ENCODE peak calls at places on chromosome 14, in nine cellular contexts. H is LoVo, Y is NCI-H1048, X is D341Med, Q is NCI-H774, W is fibroblast of lung, M is IMR-90, T is non-pigmented ciliary epithelial cell, C is activated gamma-delta T cell. V is an unnamed sample.

GRCh38 chr14:54893151-54893760 is 9.4 kb downstream of the GCH1 start:
- DNase-seq in Q (no peak), Y (peak), W (peak), M (peak), H (peak), T (peak), X (peak), C (no peak), V (no peak)

GRCh38 chr14:42629553-42629952 is 1022.9 kb downstream of the LRFN5 start:
- DNase-seq in X (no peak), T (no peak), W (no peak), M (no peak), H (no peak), Y (no peak), Q (no peak), C (no peak), V (no peak)

GRCh38 chr14:29630566-29631160 is 297.0 kb downstream of the PRKD1 start:
- DNase-seq in C (no peak), W (no peak), Y (no peak), T (no peak), Q (no peak), M (peak), X (no peak), H (no peak), V (no peak)

GRCh38 chr14:100576091-100577085 is 10.8 kb downstream of the BEGAIN start:
- DNase-seq in X (no peak), W (no peak), H (no peak), Y (no peak), Q (no peak), M (no peak), T (no peak), C (no peak), V (peak)

GRCh38 chr14:67668559-67668958 is 5.9 kb downstream of the VTI1B start:
- DNase-seq in H (no peak), M (no peak), T (no peak), X (no peak), Y (peak), Q (no peak), W (no peak), C (no peak), V (no peak)

GRCh38 chr14:88551936-88552565 is 2.8 kb downstream of the PTPN21 start:
- DNase-seq in H (no peak), M (peak), W (peak), X (peak), C (no peak), T (no peak), Y (no peak), Q (no peak), V (peak)

GRCh38 chr14:103401223-103402214 is 16.3 kb downstream of the MARK3 start:
- DNase-seq in M (peak), H (no peak), W (peak), C (no peak), Q (no peak), Y (no peak), X (no peak), T (peak), V (no peak)

GRCh38 chr14:71060795-71061455 is 153.7 kb downstream of the PCNX1 start:
- DNase-seq in Y (no peak), H (no peak), Q (no peak), C (no peak), X (no peak), M (peak), T (no peak), W (peak), V (no peak)

GRCh38 chr14:40393143-40393542 is 960.9 kb upstream of the FBXO33 start:
- DNase-seq in Y (no peak), H (no peak), M (no peak), W (no peak), X (no peak), T (no peak), Q (no peak), C (no peak), V (no peak)

GRCh38 chr14:93369393-93370266 is 22.6 kb downstream of the COX8C start:
- DNase-seq in W (no peak), T (no peak), C (no peak), Q (no peak), H (no peak), Y (no peak), X (no peak), M (no peak), V (no peak)

GRCh38 chr14:99909500-99910064 is 116.4 kb downstream of the EML1 start:
- DNase-seq in M (no peak), Q (no peak), H (no peak), X (no peak), W (peak), C (no peak), Y (no peak), T (no peak), V (no peak)

GRCh38 chr14:101471723-101472517 is 89.4 kb upstream of the DIO3 start:
- DNase-seq in X (no peak), C (no peak), T (no peak), M (no peak), Q (no peak), W (no peak), Y (no peak), H (no peak), V (no peak)

GRCh38 chr14:92929689-92930608 is 7.0 kb downstream of the CHGA start:
- DNase-seq in M (no peak), Y (no peak), T (no peak), C (no peak), H (no peak), X (no peak), W (no peak), Q (no peak), V (no peak)

V was measured in left cardiac atrium.